ENCODE peak calls at places on chromosomes 1 and 21, in eight cellular contexts. B is left cardiac atrium; R is NCI-H2029 treated with DMSO at 0.1 percent for 48 hours; Y is astrocyte of the spinal cord; W is stimulated activated CD8-positive, alpha-beta memory T cell treated with anti-CD3 and anti-CD28 coated beads, Interleukin-4, amount 100 ng/mL, for 48 hours; H is posterior cingulate gyrus; F is NCI-H1105; V is HCEC 1CT. Q is an unnamed sample.

GRCh38 chr21:15063081-15063820 is 1.5 kb downstream of the NRIP1 start:
- DNase-seq in B (no peak), R (no peak), Y (peak; percentile 43), W (peak; percentile 39), H (no peak), F (peak; percentile 45), V (peak; percentile 41), Q (no peak)

GRCh38 chr1:218674280-218674773 is 329.2 kb downstream of the TGFB2 start:
- DNase-seq in B (peak; percentile 28), R (no peak), Y (peak; percentile 94), W (no peak), H (no peak), F (no peak), V (peak; percentile 52), Q (no peak)

GRCh38 chr21:33654412-33654811 is 12.1 kb downstream of the ITSN1 start:
- DNase-seq in B (no peak), R (no peak), Y (no peak), W (no peak), H (no peak), F (no peak), V (no peak), Q (no peak)

GRCh38 chr1:156675271-156675708 is 1.9 kb downstream of the NES start:
- DNase-seq in B (no peak), R (no peak), Y (no peak), W (no peak), H (no peak), F (no peak), V (no peak), Q (no peak)

GRCh38 chr21:28975401-28975800 is 17.3 kb downstream of the LTN1 start:
- DNase-seq in B (no peak), R (no peak), Y (no peak), W (no peak), H (no peak), F (no peak), V (peak; percentile 72), Q (no peak)

GRCh38 chr21:46017695-46018094 is 36.1 kb downstream of the COL6A1 start:
- DNase-seq in B (no peak), R (no peak), Y (no peak), W (no peak), H (no peak), F (no peak), V (no peak), Q (no peak)

GRCh38 chr1:208238710-208239517 is 5.3 kb downstream of the PLXNA2 start:
- DNase-seq in B (no peak), R (no peak), Y (peak; percentile 67), W (no peak), H (no peak), F (peak; percentile 8), V (peak; percentile 50), Q (peak; percentile 2)

GRCh38 chr21:42466700-42467612 is 29.1 kb downstream of the RSPH1 start:
- DNase-seq in B (no peak), R (no peak), Y (peak; percentile 34), W (no peak), H (no peak), F (no peak), V (no peak), Q (peak; percentile 66)

GRCh38 chr1:12532405-12533315 is 85.3 kb downstream of the DHRS3 start:
- DNase-seq in B (no peak), R (no peak), Y (no peak), W (no peak), H (no peak), F (no peak), V (no peak), Q (no peak)

GRCh38 chr1:3907031-3907534 is 7.0 kb upstream of the C1orf174 start:
- DNase-seq in B (no peak), R (no peak), Y (no peak), W (peak; percentile 64), H (no peak), F (no peak), V (no peak), Q (no peak)

GRCh38 chr1:51240096-51240495 is 4.0 kb downstream of the RNF11 start:
- DNase-seq in B (no peak), R (peak; percentile 39), Y (no peak), W (no peak), H (no peak), F (no peak), V (no peak), Q (no peak)

GRCh38 chr1:167229719-167230385 is 9.2 kb downstream of the POU2F1 start:
- DNase-seq in B (no peak), R (no peak), Y (no peak), W (no peak), H (no peak), F (no peak), V (no peak), Q (peak; percentile 74)

GRCh38 chr1:25743164-25744139 is 56.5 kb upstream of the SELENON start:
- DNase-seq in B (peak; percentile 92), R (peak; percentile 57), Y (peak; percentile 39), W (no peak), H (peak; percentile 68), F (no peak), V (no peak), Q (no peak)

GRCh38 chr1:205477121-205477758 is 21.4 kb upstream of the BLACAT1 start:
- DNase-seq in B (no peak), R (no peak), Y (no peak), W (no peak), H (no peak), F (no peak), V (no peak), Q (no peak)

GRCh38 chr1:8342325-8342724 is 24.4 kb downstream of the SLC45A1 start:
- DNase-seq in B (no peak), R (no peak), Y (peak; percentile 19), W (no peak), H (no peak), F (no peak), V (peak; percentile 21), Q (no peak)

GRCh38 chr21:42002421-42002958 is 7.7 kb downstream of the ZBTB21 start:
- DNase-seq in B (no peak), R (no peak), Y (peak; percentile 90), W (peak; percentile 79), H (no peak), F (no peak), V (peak; percentile 91), Q (no peak)

GRCh38 chr1:114274621-114275317 is 121.1 kb upstream of the SYT6 start:
- DNase-seq in B (no peak), R (no peak), Y (no peak), W (no peak), H (no peak), F (no peak), V (no peak), Q (no peak)

GRCh38 chr1:41672173-41672572 is 187.7 kb upstream of the EDN2 start:
- DNase-seq in B (no peak), R (no peak), Y (peak; percentile 67), W (no peak), H (no peak), F (no peak), V (no peak), Q (no peak)